ENCODE peak calls at places on chromosomes 2 and 18, in four cellular contexts. E, D, I and L are unnamed samples.

GRCh38 chr2:73984203-73984921 is at the start of gene TET3:
- DNase-seq in E (peak), D (no peak), I (no peak), L (no peak)

GRCh38 chr2:69385443-69386151 is 1.4 kb downstream of the GFPT1 start:
- DNase-seq in E (no peak), D (peak), I (no peak), L (no peak)

GRCh38 chr2:19124135-19124534 is 234.3 kb downstream of the OSR1 start:
- DNase-seq in E (no peak), D (peak), I (no peak), L (no peak)

GRCh38 chr2:24893934-24894333 is 26.1 kb downstream of the ADCY3 start:
- DNase-seq in E (no peak), D (no peak), I (no peak), L (no peak)

GRCh38 chr2:239253705-239254104 is 147.1 kb downstream of the HDAC4 start:
- DNase-seq in E (no peak), D (no peak), I (no peak), L (no peak)

GRCh38 chr2:161204846-161205245 is 44.6 kb downstream of the TANK start:
- DNase-seq in E (no peak), D (peak), I (no peak), L (no peak)

GRCh38 chr2:218397502-218398436 is 1.9 kb upstream of the CTDSP1 start:
- DNase-seq in E (peak), D (peak), I (peak), L (no peak)

GRCh38 chr2:211093743-211094303 is 537.4 kb downstream of the CPS1 start:
- DNase-seq in E (no peak), D (peak), I (no peak), L (no peak)

GRCh38 chr2:124993809-124994208 is 968.7 kb downstream of the CNTNAP5 start:
- DNase-seq in E (no peak), D (no peak), I (no peak), L (no peak)

GRCh38 chr2:203758841-203759691 is 52.6 kb downstream of the CD28 start:
- DNase-seq in E (no peak), D (peak), I (no peak), L (no peak)

GRCh38 chr2:135791418-135792190 is 45.4 kb downstream of the LCT start:
- DNase-seq in E (no peak), D (peak), I (no peak), L (no peak)

GRCh38 chr2:128563348-128563687 is 244.7 kb upstream of the HS6ST1 start:
- DNase-seq in E (no peak), D (peak), I (no peak), L (no peak)

GRCh38 chr2:151258121-151258520 is 3.5 kb downstream of the RBM43 start:
- DNase-seq in E (no peak), D (peak), I (no peak), L (peak)

GRCh38 chr2:70035344-70035844 is 51.9 kb upstream of the PCBP1 start:
- DNase-seq in E (no peak), D (peak), I (no peak), L (no peak)

GRCh38 chr18:54147439-54147838 is 77.0 kb downstream of the MBD2 start:
- DNase-seq in E (no peak), D (no peak), I (no peak), L (no peak)

GRCh38 chr18:79910563-79910962 is 40.9 kb downstream of the SLC66A2 start:
- DNase-seq in E (no peak), D (no peak), I (no peak), L (no peak)